ENCODE peak calls at places on chromosomes 12 and 14, in six cellular contexts. A, S, M, Y, U and R are unnamed samples.

GRCh38 chr14:104974146-104974541 is 4.0 kb downstream of the AHNAK2 start:
- DNase-seq in A (no peak), S (no peak), M (no peak), Y (no peak), U (no peak), R (no peak)

GRCh38 chr12:40717576-40717975 is 25.3 kb downstream of the CNTN1 start:
- DNase-seq in A (no peak), S (no peak), M (no peak), Y (no peak), U (no peak), R (no peak)

GRCh38 chr12:104683831-104684503 is 227.2 kb downstream of the CHST11 start:
- DNase-seq in A (no peak), S (no peak), M (no peak), Y (no peak), U (no peak), R (no peak)

GRCh38 chr14:50545618-50546017 is 13.2 kb upstream of the MAP4K5 start:
- DNase-seq in A (no peak), S (no peak), M (no peak), Y (no peak), U (peak), R (no peak)

GRCh38 chr14:101072531-101072930 is 169.0 kb upstream of the RTL1 start:
- DNase-seq in A (no peak), S (no peak), M (no peak), Y (peak), U (no peak), R (no peak)

GRCh38 chr14:104863131-104863862 is 1.8 kb upstream of the CEP170B start:
- DNase-seq in A (no peak), S (no peak), M (no peak), Y (no peak), U (no peak), R (no peak)

GRCh38 chr12:40745386-40745785 is 53.1 kb downstream of the CNTN1 start:
- DNase-seq in A (no peak), S (peak), M (no peak), Y (no peak), U (no peak), R (no peak)

GRCh38 chr14:100589760-100590469 is 2.7 kb upstream of the BEGAIN start:
- DNase-seq in A (no peak), S (no peak), M (no peak), Y (no peak), U (no peak), R (no peak)

GRCh38 chr12:53966385-53967133 is 6.4 kb upstream of the HOXC11 start:
- DNase-seq in A (no peak), S (no peak), M (no peak), Y (no peak), U (no peak), R (no peak)

GRCh38 chr14:60946773-60947172 is 34.1 kb downstream of the TRMT5 start:
- DNase-seq in A (no peak), S (no peak), M (no peak), Y (no peak), U (no peak), R (no peak)

GRCh38 chr14:58296731-58297130 is 1.6 kb upstream of the ARID4A start:
- DNase-seq in A (peak), S (no peak), M (no peak), Y (no peak), U (no peak), R (no peak)

GRCh38 chr12:122894173-122895121 is 1.5 kb downstream of the VPS37B start:
- DNase-seq in A (no peak), S (no peak), M (no peak), Y (no peak), U (peak), R (no peak)

GRCh38 chr12:131929530-131930456 is 717 bp downstream of the PUS1 start:
- DNase-seq in A (peak), S (peak), M (no peak), Y (no peak), U (no peak), R (no peak)

GRCh38 chr12:95205685-95206084 is 11.6 kb downstream of the FGD6 start:
- DNase-seq in A (peak), S (no peak), M (no peak), Y (no peak), U (peak), R (no peak)

GRCh38 chr12:4006743-4007142 is 133.5 kb upstream of the PARP11 start:
- DNase-seq in A (no peak), S (no peak), M (no peak), Y (no peak), U (no peak), R (no peak)

GRCh38 chr14:58059121-58059520 is 92.9 kb downstream of the ARMH4 start:
- DNase-seq in A (no peak), S (no peak), M (no peak), Y (no peak), U (no peak), R (no peak)

GRCh38 chr12:65300679-65301349 is 22.3 kb downstream of the MSRB3 start:
- DNase-seq in A (no peak), S (peak), M (no peak), Y (no peak), U (no peak), R (no peak)

GRCh38 chr12:6034596-6034995 is 89.5 kb upstream of the ANO2 start:
- DNase-seq in A (no peak), S (no peak), M (no peak), Y (no peak), U (no peak), R (no peak)

GRCh38 chr12:5043589-5044419 is at the start of gene KCNA5:
- DNase-seq in A (no peak), S (no peak), M (no peak), Y (no peak), U (peak), R (no peak)

GRCh38 chr12:80988986-80989385 is 51.3 kb upstream of the LIN7A start:
- DNase-seq in A (no peak), S (no peak), M (no peak), Y (no peak), U (peak), R (no peak)

GRCh38 chr12:121084229-121084628 is 45.2 kb upstream of the OASL start:
- DNase-seq in A (no peak), S (no peak), M (no peak), Y (no peak), U (no peak), R (no peak)

GRCh38 chr12:122206111-122206881 is 2.8 kb downstream of the B3GNT4 start:
- DNase-seq in A (no peak), S (no peak), M (no peak), Y (peak), U (no peak), R (no peak)

GRCh38 chr12:25155031-25155576 is 39.9 kb downstream of the DNAI7 start:
- DNase-seq in A (peak), S (peak), M (no peak), Y (no peak), U (no peak), R (no peak)

GRCh38 chr14:20606902-20607242 is 15.7 kb upstream of the RNASE12 start:
- DNase-seq in A (no peak), S (no peak), M (no peak), Y (no peak), U (no peak), R (no peak)

GRCh38 chr12:77122661-77123060 is 57.3 kb upstream of the E2F7 start:
- DNase-seq in A (no peak), S (no peak), M (no peak), Y (no peak), U (no peak), R (no peak)

GRCh38 chr14:64232944-64233343 is 61.2 kb downstream of the ESR2 start:
- DNase-seq in A (no peak), S (peak), M (no peak), Y (no peak), U (no peak), R (no peak)

GRCh38 chr12:60539592-60539991 is 943.8 kb downstream of the SLC16A7 start:
- DNase-seq in A (no peak), S (no peak), M (no peak), Y (no peak), U (no peak), R (no peak)

GRCh38 chr14:100658514-100658886 is 68.2 kb upstream of the DLK1 start:
- DNase-seq in A (no peak), S (no peak), M (no peak), Y (no peak), U (no peak), R (no peak)

GRCh38 chr12:91182664-91183455 is at the start of gene DCN:
- DNase-seq in A (no peak), S (no peak), M (no peak), Y (no peak), U (no peak), R (no peak)

GRCh38 chr12:54032627-54033100 is at the start of gene HOXC5:
- DNase-seq in A (peak), S (peak), M (peak), Y (peak), U (peak), R (no peak)

GRCh38 chr14:59354666-59355065 is 110.5 kb downstream of the GPR135 start:
- DNase-seq in A (no peak), S (no peak), M (no peak), Y (no peak), U (no peak), R (no peak)

GRCh38 chr14:90568405-90568804 is 171.6 kb downstream of the CALM1 start:
- DNase-seq in A (no peak), S (no peak), M (no peak), Y (no peak), U (no peak), R (no peak)
- H3K27ac ChIP-seq in A (no peak), S (no peak), M (no peak), Y (no peak), U (no peak), R (peak)

GRCh38 chr14:68687746-68688145 is 105.1 kb downstream of the ZFP36L1 start:
- DNase-seq in A (no peak), S (no peak), M (no peak), Y (no peak), U (no peak), R (no peak)

GRCh38 chr14:68686724-68687123 is 106.1 kb downstream of the ZFP36L1 start:
- DNase-seq in A (no peak), S (peak), M (no peak), Y (no peak), U (no peak), R (no peak)

GRCh38 chr14:68686212-68686478 is 106.7 kb downstream of the ZFP36L1 start:
- DNase-seq in A (no peak), S (no peak), M (no peak), Y (no peak), U (no peak), R (no peak)

GRCh38 chr14:68684466-68685418 is 108.1 kb downstream of the ZFP36L1 start:
- DNase-seq in A (peak), S (no peak), M (no peak), Y (no peak), U (no peak), R (no peak)

GRCh38 chr14:68685419-68686211 is 107.3 kb downstream of the ZFP36L1 start:
- DNase-seq in A (no peak), S (peak), M (peak), Y (no peak), U (peak), R (peak)
- H3K27ac ChIP-seq in A (no peak), S (peak), M (peak), Y (peak), U (peak), R (peak)

GRCh38 chr14:93083898-93084297 is 31.8 kb downstream of the ITPK1 start:
- DNase-seq in A (no peak), S (no peak), M (no peak), Y (no peak), U (no peak), R (no peak)

GRCh38 chr14:93086441-93087055 is 29.2 kb downstream of the ITPK1 start:
- DNase-seq in A (no peak), S (no peak), M (no peak), Y (no peak), U (no peak), R (no peak)

GRCh38 chr14:93084866-93085857 is 30.6 kb downstream of the ITPK1 start:
- DNase-seq in A (no peak), S (no peak), M (no peak), Y (no peak), U (no peak), R (no peak)

GRCh38 chr14:93084402-93084801 is 31.3 kb downstream of the ITPK1 start:
- DNase-seq in A (no peak), S (no peak), M (no peak), Y (no peak), U (no peak), R (no peak)

DNA sequence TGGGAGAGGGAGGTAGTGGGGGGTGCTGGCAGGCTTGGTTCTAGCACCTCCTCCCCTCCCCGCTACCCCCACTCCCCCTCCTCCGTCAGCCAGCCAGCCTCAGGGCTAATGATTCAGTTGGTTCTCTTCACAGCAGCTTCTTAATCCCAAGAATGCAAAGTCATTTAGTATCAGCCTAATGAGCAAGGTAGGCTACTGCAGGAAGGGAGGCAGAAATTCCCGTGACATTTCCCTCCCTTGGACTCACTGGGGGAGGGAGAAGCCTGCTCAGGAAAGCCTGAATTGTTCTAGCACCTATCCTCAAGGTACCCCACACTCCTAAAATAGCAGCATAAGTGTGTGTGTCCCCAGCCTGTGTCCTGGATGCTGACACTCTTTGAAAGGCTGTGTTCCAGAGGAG is 29.8 kb downstream of the ITPK1 start:
- DNase-seq in A (no peak), S (no peak), M (no peak), Y (no peak), U (no peak), R (no peak)
- H3K27ac ChIP-seq in A (no peak), S (no peak), M (no peak), Y (no peak), U (peak), R (peak)

GRCh38 chr12:126953365-126953889 is 1313.5 kb upstream of the TMEM132C start:
- DNase-seq in A (no peak), S (no peak), M (no peak), Y (no peak), U (no peak), R (no peak)
- H3K27ac ChIP-seq in A (no peak), S (no peak), M (no peak), Y (no peak), U (no peak), R (no peak)

DNA sequence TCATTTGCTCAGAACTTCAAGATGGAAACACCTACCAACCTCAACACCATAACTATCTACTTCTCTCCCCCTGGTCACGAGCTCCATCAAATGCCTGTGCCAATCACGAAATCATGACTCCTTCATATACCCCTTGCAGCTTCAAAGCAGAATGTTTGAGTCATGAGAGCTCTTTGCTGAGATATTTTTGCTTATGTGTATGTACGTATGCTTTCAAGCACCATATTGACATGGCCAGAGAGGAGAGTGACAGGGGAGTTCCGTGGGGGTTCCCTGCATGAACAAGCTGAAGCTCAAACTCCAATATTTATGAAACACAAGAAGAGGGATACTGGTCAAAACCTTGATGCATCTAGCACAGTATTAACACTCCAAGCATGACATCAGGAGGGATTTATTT is 374.4 kb downstream of the DPF3 start:
- DNase-seq in A (no peak), S (no peak), M (no peak), Y (no peak), U (no peak), R (no peak)
- H3K27ac ChIP-seq in A (no peak), S (peak), M (no peak), Y (no peak), U (no peak), R (no peak)

GRCh38 chr14:74574706-74575105 is 37.3 kb downstream of the LTBP2 start:
- DNase-seq in A (no peak), S (peak), M (no peak), Y (no peak), U (no peak), R (no peak)

GRCh38 chr14:74573421-74574091 is 38.5 kb downstream of the LTBP2 start:
- DNase-seq in A (peak), S (no peak), M (no peak), Y (no peak), U (no peak), R (no peak)

GRCh38 chr14:74575507-74575906 is 36.5 kb downstream of the LTBP2 start:
- DNase-seq in A (no peak), S (no peak), M (no peak), Y (no peak), U (no peak), R (no peak)

GRCh38 chr14:74572829-74573360 is 39.1 kb downstream of the LTBP2 start:
- DNase-seq in A (peak), S (no peak), M (no peak), Y (no peak), U (no peak), R (no peak)

DNA sequence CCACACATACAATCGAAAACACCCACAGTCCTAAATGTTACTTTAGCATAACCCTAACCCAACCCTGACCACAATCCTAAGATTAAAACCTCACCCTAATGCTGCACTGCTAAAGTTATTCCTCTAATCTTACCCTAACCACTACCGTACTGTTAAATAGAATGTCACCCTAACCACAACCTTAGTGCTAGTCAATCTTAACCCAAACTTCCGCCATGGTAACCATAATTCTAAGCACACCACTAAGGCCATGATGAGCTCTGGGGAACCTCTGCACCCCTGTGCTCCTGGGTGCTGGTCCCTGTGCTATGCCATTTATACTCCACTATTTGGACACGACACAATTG is 38.0 kb downstream of the LTBP2 start:
- DNase-seq in A (no peak), S (no peak), M (no peak), Y (no peak), U (no peak), R (no peak)
- H3K27ac ChIP-seq in A (no peak), S (no peak), M (no peak), Y (peak), U (no peak), R (peak)

GRCh38 chr12:88291498-88292131 is 149.5 kb downstream of the TMTC3 start:
- DNase-seq in A (peak), S (no peak), M (no peak), Y (no peak), U (no peak), R (no peak)
- H3K27ac ChIP-seq in A (no peak), S (no peak), M (no peak), Y (no peak), U (no peak), R (no peak)

DNA sequence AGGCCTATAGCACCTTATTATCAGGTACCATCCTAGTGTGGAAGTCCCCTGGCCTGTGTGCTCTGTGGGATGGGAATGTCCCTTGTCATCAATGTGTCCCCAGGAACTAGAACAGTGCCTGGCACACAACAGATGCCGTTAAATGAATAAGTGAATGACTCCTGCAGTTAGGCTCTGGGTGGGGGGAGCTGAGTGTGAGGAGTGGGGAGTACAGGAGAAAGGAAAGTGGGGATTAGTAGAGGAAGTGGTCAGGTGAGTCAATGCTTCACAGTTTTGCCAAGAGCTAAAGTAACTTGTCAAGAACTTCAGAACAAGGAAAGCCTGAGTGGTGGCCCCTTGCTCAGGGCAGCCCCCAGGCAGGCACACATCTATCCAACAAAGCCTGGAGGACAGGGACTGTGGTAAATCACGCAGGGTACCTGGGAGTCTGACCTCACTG is 33.4 kb downstream of the DAD1 start:
- DNase-seq in A (no peak), S (peak), M (no peak), Y (no peak), U (no peak), R (no peak)
- H3K27ac ChIP-seq in A (peak), S (peak), M (peak), Y (peak), U (no peak), R (peak)